ENCODE peak calls at places on chromosomes 6 and 20, in six cellular contexts. A is NB4, U is gastrocnemius medialis, B is A549, M is HCT116, P is ovary. R is an unnamed sample.

GRCh38 chr6:131035582-131035981 is 27.5 kb downstream of the EPB41L2 start:
- DNase-seq in B (no peak), M (no peak), P (no peak), U (no peak), A (no peak), R (no peak)

GRCh38 chr20:20752712-20753111 is 40.3 kb upstream of the RALGAPA2 start:
- DNase-seq in U (no peak), A (peak; percentile 76), B (no peak), P (no peak), M (no peak), R (no peak)

GRCh38 chr6:47138046-47138445 is 95.9 kb upstream of the ADGRF1 start:
- DNase-seq in B (no peak), A (no peak), U (no peak), P (no peak), M (no peak), R (no peak)

GRCh38 chr20:45896641-45897161 is 5.6 kb downstream of the CTSA start:
- DNase-seq in U (no peak), P (no peak), A (no peak), B (no peak), M (no peak), R (no peak)

GRCh38 chr6:77876300-77876699 is 223.5 kb downstream of the MEI4 start:
- DNase-seq in M (no peak), B (no peak), A (no peak), P (no peak), U (no peak), R (no peak)

GRCh38 chr6:32796848-32797776 is 19.7 kb downstream of the HLA-DOB start:
- DNase-seq in A (peak; percentile 78), B (peak; percentile 43), M (peak; percentile 31), P (peak; percentile 85), U (peak; percentile 55), R (peak; percentile 96)

GRCh38 chr6:74654296-74654695 is 551.6 kb downstream of the COL12A1 start:
- DNase-seq in M (no peak), B (no peak), P (no peak), A (no peak), U (no peak), R (no peak)

GRCh38 chr6:75368864-75369402 is 84.3 kb upstream of the TMEM30A start:
- DNase-seq in M (no peak), P (no peak), B (no peak), U (peak; percentile 48), A (no peak), R (no peak)

GRCh38 chr6:119138906-119139541 is 60.6 kb upstream of the FAM184A start:
- DNase-seq in U (no peak), M (no peak), B (no peak), A (no peak), P (no peak), R (peak; percentile 65)

GRCh38 chr6:48151142-48151541 is 40.1 kb upstream of the PTCHD4 start:
- DNase-seq in A (no peak), B (no peak), M (no peak), P (no peak), U (no peak), R (no peak)

GRCh38 chr20:6515261-6515660 is 252.2 kb upstream of the BMP2 start:
- DNase-seq in M (no peak), P (no peak), A (no peak), U (no peak), B (no peak), R (no peak)

GRCh38 chr6:1497593-1498105 is 108.3 kb downstream of the FOXF2 start:
- DNase-seq in M (no peak), A (no peak), B (no peak), U (no peak), P (peak; percentile 91), R (no peak)

GRCh38 chr6:129667034-129667433 is 42.9 kb downstream of the ARHGAP18 start:
- DNase-seq in U (no peak), A (no peak), M (no peak), B (no peak), P (no peak), R (no peak)

GRCh38 chr6:104633125-104633524 is 226.6 kb downstream of the HACE1 start:
- DNase-seq in M (no peak), U (no peak), P (no peak), B (no peak), A (no peak), R (no peak)

GRCh38 chr6:3230275-3231212 is 3.1 kb upstream of the TUBB2B start:
- DNase-seq in B (no peak), P (no peak), M (no peak), U (no peak), A (no peak), R (peak; percentile 81)

GRCh38 chr20:10625641-10626040 is 48.2 kb downstream of the JAG1 start:
- DNase-seq in U (no peak), P (no peak), M (no peak), A (no peak), B (no peak), R (no peak)

GRCh38 chr6:169487579-169488205 is 214.1 kb downstream of the WDR27 start:
- DNase-seq in B (no peak), U (no peak), P (no peak), M (no peak), A (no peak), R (no peak)

GRCh38 chr6:16049178-16049577 is 79.7 kb upstream of the MYLIP start:
- DNase-seq in P (no peak), B (no peak), M (no peak), A (no peak), U (no peak), R (no peak)

GRCh38 chr6:166488701-166489100 is 97.8 kb downstream of the RAMACL start:
- DNase-seq in B (no peak), M (no peak), U (peak; percentile 10), P (peak; percentile 28), A (no peak), R (no peak)

GRCh38 chr6:49541210-49541724 is 9.2 kb upstream of the C6orf141 start:
- DNase-seq in U (no peak), M (peak; percentile 56), A (peak; percentile 37), B (peak; percentile 83), P (no peak), R (no peak)

GRCh38 chr20:45860573-45861011 is 3.2 kb downstream of the ZSWIM3 start:
- DNase-seq in B (peak; percentile 47), P (no peak), M (no peak), A (no peak), U (no peak), R (no peak)

GRCh38 chr6:161444464-161444863 is 170.6 kb upstream of the AGPAT4 start:
- DNase-seq in A (peak; percentile 39), M (no peak), U (peak; percentile 42), P (peak; percentile 50), B (no peak), R (no peak)

GRCh38 chr6:31574106-31575061 is 981 bp upstream of the TNF start:
- DNase-seq in M (no peak), P (no peak), U (no peak), B (no peak), A (peak; percentile 46), R (no peak)

GRCh38 chr6:144500886-144501285 is 215.8 kb downstream of the UTRN start:
- DNase-seq in M (no peak), A (no peak), B (no peak), P (no peak), U (no peak), R (no peak)

GRCh38 chr20:58420798-58421496 is 31.9 kb downstream of the VAPB start:
- DNase-seq in A (no peak), M (peak; percentile 3), B (peak; percentile 23), P (no peak), U (no peak), R (no peak)

GRCh38 chr6:131979515-131980337 is 28.6 kb upstream of the CCN2 start:
- DNase-seq in B (no peak), P (no peak), A (no peak), M (no peak), U (no peak), R (no peak)

GRCh38 chr6:154289818-154290508 is 66.6 kb downstream of the IPCEF1 start:
- DNase-seq in M (no peak), U (no peak), A (no peak), P (no peak), B (no peak), R (no peak)

GRCh38 chr20:5511082-5511481 is 194.3 kb upstream of the PROKR2 start:
- DNase-seq in U (no peak), B (no peak), P (no peak), M (no peak), A (peak; percentile 36), R (no peak)

GRCh38 chr6:35764238-35764896 is 12.0 kb upstream of the CLPSL2 start:
- DNase-seq in U (no peak), M (peak; percentile 50), P (no peak), A (no peak), B (no peak), R (no peak)
- H3K4me3 ChIP-seq in U (no peak overlapping the region), M (peak overlapping the region; percentile 1), P (no peak overlapping the region), A (no peak overlapping the region), B (no peak overlapping the region), R (no peak overlapping the region)

GRCh38 chr6:28211840-28212509 is 13.1 kb upstream of the ZSCAN9 start:
- DNase-seq in A (peak; percentile 52), M (no peak), U (no peak), P (no peak), B (no peak), R (no peak)

GRCh38 chr6:28215425-28215824 is 9.7 kb upstream of the ZSCAN9 start:
- DNase-seq in B (no peak), U (no peak), P (no peak), M (no peak), A (peak; percentile 82), R (no peak)

GRCh38 chr6:28209753-28210535 is 15.1 kb upstream of the ZSCAN9 start:
- DNase-seq in B (no peak), A (no peak), M (no peak), P (no peak), U (peak; percentile 25), R (no peak)

GRCh38 chr6:28213213-28213523 is 11.9 kb upstream of the ZSCAN9 start:
- DNase-seq in A (no peak), U (no peak), M (no peak), P (no peak), B (no peak), R (no peak)

DNA sequence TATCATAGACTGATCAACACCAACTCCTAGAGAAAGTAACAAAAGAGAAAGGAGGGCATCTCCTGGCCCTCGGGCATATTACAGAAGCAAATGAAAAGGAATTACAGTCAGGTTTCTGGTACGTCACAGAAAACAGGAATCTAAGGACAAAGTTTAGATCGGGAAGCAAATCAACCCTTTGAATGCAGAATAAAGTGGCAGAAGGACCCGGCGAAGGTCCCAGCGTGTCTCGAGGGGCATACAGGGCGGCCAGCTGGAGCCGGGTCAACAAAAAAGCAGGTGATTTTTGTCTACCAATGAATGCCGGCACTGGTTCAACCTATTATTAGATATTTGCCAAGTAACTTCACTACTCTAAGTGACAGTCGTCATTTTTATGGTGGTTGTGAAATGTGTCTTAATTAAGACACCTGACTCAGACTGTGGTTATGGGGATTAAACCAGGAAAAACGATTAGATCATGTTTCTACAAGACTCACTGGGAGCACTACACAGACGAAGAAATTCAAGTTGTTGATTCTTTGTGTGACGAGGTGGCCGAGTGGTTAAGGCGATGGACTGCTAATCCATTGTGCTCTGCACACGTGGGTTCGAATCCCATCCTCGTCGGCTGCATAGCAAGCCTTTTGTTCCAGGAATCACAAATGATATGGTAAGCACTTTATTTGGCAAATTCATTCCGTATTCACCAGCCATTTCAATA is 12.4 kb upstream of the ZSCAN9 start:
- DNase-seq in B (peak; percentile 87), M (peak; percentile 80), U (peak; percentile 66), A (peak; percentile 90), P (no peak), R (no peak)
- TF ChIP-seq CTCF in B (peak; percentile 31), M (peak; percentile 19), U (no peak), A (no peak), P (no peak), R (no peak)

GRCh38 chr6:28884423-28885148 is 39.2 kb downstream of the TRIM27 start:
- DNase-seq in U (no peak), A (peak; percentile 81), P (no peak), B (no peak), M (no peak), R (no peak)
- TF ChIP-seq POLR2A in U (no peak), A (no peak), P (no peak), B (no peak), M (no peak), R (no peak)

GRCh38 chr6:6008114-6008647 is 1.5 kb upstream of the NRN1 start:
- DNase-seq in A (no peak), U (no peak), P (no peak), M (no peak), B (no peak), R (no peak)
- H3K4me3 ChIP-seq in A (peak overlapping the region; percentile 62), U (peak overlapping the region; percentile 51), P (peak overlapping the region; percentile 37), M (peak overlapping the region; percentile 61), B (peak overlapping the region; percentile 60), R (peak overlapping the region; percentile 18)